ENCODE peak calls at places on chromosomes 5 and 9, in five cellular contexts. G is IMR-90, C is GM23248, W is hepatocyte, V is astrocyte of the spinal cord. Y is an unnamed sample.

GRCh38 chr5:96896806-96897205 is 20.5 kb downstream of the ERAP2 start:
- DNase-seq in G (no peak), C (no peak), W (no peak), V (no peak), Y (no peak)

GRCh38 chr9:86424246-86424891 is 70.2 kb upstream of the TUT7 start:
- DNase-seq in G (peak), C (peak), W (no peak), V (peak), Y (no peak)

GRCh38 chr5:53170748-53171349 is 61.3 kb upstream of the MOCS2 start:
- DNase-seq in G (peak), C (peak), W (peak), V (peak), Y (no peak)

GRCh38 chr9:132350861-132351315 is 3.9 kb downstream of the SETX start:
- DNase-seq in G (peak), C (peak), W (no peak), V (peak), Y (no peak)

GRCh38 chr5:123790226-123790625 is 278.2 kb downstream of the CSNK1G3 start:
- DNase-seq in G (no peak), C (no peak), W (no peak), V (no peak), Y (no peak)

GRCh38 chr5:103428411-103428871 is 134.1 kb downstream of the NUDT12 start:
- DNase-seq in G (peak), C (peak), W (no peak), V (peak), Y (no peak)

GRCh38 chr5:113447651-113448050 is 12.9 kb upstream of the TSSK1B start:
- DNase-seq in G (no peak), C (peak), W (no peak), V (peak), Y (no peak)

GRCh38 chr5:10451137-10451824 is 9.6 kb downstream of the ROPN1L start:
- DNase-seq in G (no peak), C (peak), W (no peak), V (no peak), Y (no peak)

GRCh38 chr5:146338774-146339714 is at the start of gene POU4F3:
- DNase-seq in G (no peak), C (no peak), W (no peak), V (no peak), Y (no peak)

GRCh38 chr5:149060325-149060724 is 2.5 kb downstream of the SH3TC2 start:
- DNase-seq in G (peak), C (peak), W (peak), V (peak), Y (no peak)

GRCh38 chr9:69573666-69574456 is 98.3 kb downstream of the APBA1 start:
- DNase-seq in G (peak), C (peak), W (no peak), V (peak), Y (no peak)

GRCh38 chr9:127734747-127735529 is at the start of gene TOR2A:
- DNase-seq in G (peak), C (peak), W (peak), V (peak), Y (peak)

GRCh38 chr9:135701067-135701967 is 668 bp upstream of the KCNT1 start:
- DNase-seq in G (no peak), C (peak), W (peak), V (no peak), Y (no peak)

GRCh38 chr5:1017691-1018455 is 9.3 kb downstream of the NKD2 start:
- DNase-seq in G (no peak), C (no peak), W (no peak), V (no peak), Y (no peak)

GRCh38 chr9:71816782-71817549 is 48.7 kb upstream of the CEMIP2 start:
- DNase-seq in G (no peak), C (no peak), W (no peak), V (no peak), Y (no peak)

GRCh38 chr9:11338130-11338529 is 725.3 kb upstream of the PTPRD start:
- DNase-seq in G (no peak), C (no peak), W (no peak), V (no peak), Y (no peak)

GRCh38 chr5:139473565-139473964 is 2.8 kb downstream of the SMIM33 start:
- DNase-seq in G (no peak), C (peak), W (no peak), V (no peak), Y (no peak)

GRCh38 chr5:172713113-172713808 is 57.7 kb downstream of the DUSP1 start:
- DNase-seq in G (no peak), C (peak), W (peak), V (peak), Y (peak)

GRCh38 chr5:176784218-176785165 is 25.9 kb upstream of the UNC5A start:
- DNase-seq in G (peak), C (peak), W (peak), V (peak), Y (no peak)

GRCh38 chr9:110248361-110248760 is 7.9 kb downstream of the TXN start:
- DNase-seq in G (no peak), C (peak), W (no peak), V (no peak), Y (no peak)

GRCh38 chr9:124769451-124770358 is 1.4 kb downstream of the NR6A1 start:
- DNase-seq in G (no peak), C (no peak), W (peak), V (no peak), Y (no peak)

GRCh38 chr5:28517691-28518090 is 1479.3 kb upstream of the CDH9 start:
- DNase-seq in G (no peak), C (no peak), W (no peak), V (no peak), Y (no peak)

GRCh38 chr9:114906922-114907571 is 23.3 kb downstream of the TNFSF8 start:
- DNase-seq in G (peak), C (peak), W (peak), V (peak), Y (no peak)

GRCh38 chr5:89929834-89930233 is 479.7 kb downstream of the CETN3 start:
- DNase-seq in G (no peak), C (peak), W (no peak), V (peak), Y (no peak)

GRCh38 chr9:133115604-133116345 is 5.3 kb downstream of the RALGDS start:
- DNase-seq in G (peak), C (peak), W (no peak), V (peak), Y (no peak)

GRCh38 chr5:168324864-168325615 is 33.6 kb downstream of the WWC1 start:
- DNase-seq in G (no peak), C (no peak), W (no peak), V (no peak), Y (no peak)

GRCh38 chr9:124284237-124284831 is 26.6 kb downstream of the NEK6 start:
- DNase-seq in G (peak), C (no peak), W (peak), V (peak), Y (no peak)

GRCh38 chr5:83922699-83923098 is 202.0 kb upstream of the HAPLN1 start:
- DNase-seq in G (no peak), C (no peak), W (no peak), V (no peak), Y (no peak)

GRCh38 chr9:128142061-128142460 is 7.2 kb upstream of the LCN2 start:
- DNase-seq in G (no peak), C (no peak), W (no peak), V (no peak), Y (no peak)

GRCh38 chr5:143384865-143385657 is 18.4 kb downstream of the NR3C1 start:
- DNase-seq in G (no peak), C (no peak), W (no peak), V (no peak), Y (no peak)

GRCh38 chr9:98591696-98592095 is 117.0 kb downstream of the GABBR2 start:
- DNase-seq in G (no peak), C (no peak), W (no peak), V (no peak), Y (no peak)